ENCODE peak calls at places on chromosome 7, in nine cellular contexts. P, Q, Z, K, E, B, I, S and L are unnamed samples. For H3K4me1, the result is how much of the 10 kb centered on the place peaks cover.

GRCh38 chr7:24349339-24349738 is 65.3 kb downstream of the NPY start:
- DNase-seq in Z (no peak), S (peak), P (no peak), Q (no peak), K (no peak), B (no peak), E (no peak), I (no peak), L (no peak)

GRCh38 chr7:38846280-38846679 is 62.7 kb downstream of the VPS41 start:
- DNase-seq in Q (no peak), S (no peak), P (no peak), Z (no peak), E (no peak), K (peak), B (no peak), I (no peak), L (no peak)

GRCh38 chr7:80060218-80060806 is 74.3 kb upstream of the GNAI1 start:
- DNase-seq in K (peak), P (no peak), Z (peak), S (peak), B (peak), Q (no peak), E (no peak), I (peak), L (no peak)

GRCh38 chr7:102287465-102288146 is 938 bp downstream of the SH2B2 start:
- DNase-seq in S (peak), K (no peak), Q (peak), I (no peak), E (peak), B (no peak), P (no peak), Z (peak), L (no peak)

GRCh38 chr7:151585744-151586424 is 66.2 kb upstream of the RHEB start:
- DNase-seq in S (no peak), Q (no peak), E (no peak), K (no peak), P (no peak), I (no peak), Z (no peak), B (peak), L (no peak)

GRCh38 chr7:86282014-86282682 is 361.6 kb upstream of the GRM3 start:
- DNase-seq in I (no peak), Q (no peak), K (no peak), Z (no peak), B (no peak), P (no peak), S (no peak), E (no peak), L (no peak)

GRCh38 chr7:151087247-151088018 is 1.2 kb downstream of the AGAP3 start:
- DNase-seq in P (no peak), S (peak), E (no peak), Q (peak), K (no peak), I (no peak), Z (no peak), B (peak), L (peak)

GRCh38 chr7:80114159-80114558 is 20.5 kb upstream of the GNAI1 start:
- DNase-seq in K (no peak), Z (no peak), Q (no peak), I (no peak), B (no peak), E (no peak), P (no peak), S (no peak), L (no peak)

GRCh38 chr7:146768941-146769340 is 652.3 kb downstream of the CNTNAP2 start:
- DNase-seq in Q (no peak), S (no peak), B (no peak), Z (no peak), K (no peak), E (no peak), P (no peak), I (no peak), L (no peak)

GRCh38 chr7:131076711-131077170 is 250.9 kb upstream of the MKLN1 start:
- DNase-seq in I (no peak), K (no peak), E (no peak), P (no peak), Q (no peak), Z (no peak), B (no peak), S (peak), L (no peak)

GRCh38 chr7:12090757-12091134 is 120.3 kb upstream of the TMEM106B start:
- DNase-seq in I (no peak), Q (peak), E (no peak), K (no peak), P (no peak), S (no peak), B (no peak), Z (no peak), L (no peak)

GRCh38 chr7:44463169-44463808 is 27.2 kb downstream of the NUDCD3 start:
- DNase-seq in K (peak), B (no peak), Z (peak), I (no peak), S (no peak), Q (no peak), E (no peak), P (no peak), L (no peak)

GRCh38 chr7:109864263-109864662 is 1226.7 kb upstream of the LRRN3 start:
- DNase-seq in K (no peak), B (no peak), P (no peak), Z (no peak), E (no peak), Q (no peak), I (no peak), S (no peak), L (no peak)

GRCh38 chr7:28116034-28116433 is 64.6 kb downstream of the JAZF1 start:
- DNase-seq in P (no peak), K (no peak), Z (no peak), I (no peak), Q (no peak), E (no peak), B (no peak), S (no peak), L (no peak)

GRCh38 chr7:35499226-35499625 is 195.7 kb downstream of the HERPUD2 start:
- DNase-seq in I (no peak), E (no peak), Z (no peak), S (no peak), K (no peak), P (no peak), B (no peak), Q (no peak), L (no peak)
- TF ChIP-seq CTCF in I (no peak), E (no peak), Z (no peak), S (no peak), K (no peak), P (no peak), B (no peak), Q (no peak), L (no peak)

DNA sequence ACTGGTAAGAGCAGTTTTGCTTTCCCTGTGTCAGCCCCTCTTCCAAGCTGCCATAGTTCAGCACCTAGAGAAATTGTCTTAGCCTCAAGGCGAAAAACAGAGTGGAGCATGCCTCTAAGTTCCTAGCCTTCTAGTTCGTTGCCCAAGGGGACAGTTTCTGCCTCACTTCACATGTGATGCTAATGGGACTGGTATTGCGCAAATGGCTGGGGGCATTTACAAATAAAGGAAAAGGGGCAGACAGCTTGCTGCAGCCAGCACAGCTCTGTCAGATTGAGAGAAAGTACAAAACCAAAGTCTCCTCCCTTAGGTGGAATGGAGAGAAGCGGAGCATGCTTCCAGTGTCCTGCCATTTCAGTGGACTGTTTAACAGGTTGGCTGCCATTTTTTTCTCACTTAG is 567.7 kb downstream of the ETV1 start:
- DNase-seq in B (no peak), P (no peak), Z (no peak), E (no peak), K (no peak), Q (no peak), S (no peak), I (no peak), L (no peak)
- H3K4me1 ChIP-seq in B (under half), P (under half), Z (under half), E (under half), K (under half), Q (under half), S (under half), I (under half), L (under half)

DNA sequence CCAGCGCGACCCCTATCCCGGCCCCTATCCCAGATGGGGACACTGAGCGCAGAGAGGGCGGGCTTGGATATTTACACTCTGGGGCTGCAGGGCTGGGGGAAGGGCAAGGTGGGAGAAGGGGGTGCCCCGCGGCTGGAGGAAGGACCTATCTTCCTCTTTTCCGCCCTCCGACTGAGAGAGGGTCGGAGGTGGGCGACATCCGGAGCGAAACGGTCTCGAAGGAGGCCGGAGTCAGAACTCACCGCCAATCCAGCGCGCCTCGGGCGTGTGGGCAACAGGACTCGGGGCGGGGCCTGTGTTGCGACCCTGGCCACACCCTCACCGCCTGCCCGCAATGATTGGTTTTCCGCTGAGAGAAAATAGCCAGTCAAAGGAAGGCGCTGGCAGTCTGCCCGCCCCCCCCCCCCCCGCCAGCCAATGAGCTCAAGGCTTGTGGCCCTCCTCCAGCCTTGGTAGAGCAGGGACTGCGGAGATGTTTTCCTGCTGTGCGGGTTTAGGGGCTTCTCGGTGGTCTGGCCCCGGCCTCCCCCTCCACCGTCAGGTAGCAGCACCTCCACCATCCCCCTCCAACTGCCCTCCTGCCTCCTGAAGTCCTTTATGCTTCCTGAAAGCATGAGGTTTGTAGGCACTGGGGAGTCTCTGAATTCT is at the start of gene METTL27:
- DNase-seq in K (peak), Z (peak), I (no peak), E (peak), S (peak), P (peak), B (peak), Q (peak), L (peak)
- H3K4me3 ChIP-seq in K (peak), Z (peak), I (peak), E (peak), S (peak), P (peak), B (peak), Q (peak), L (peak)

DNA sequence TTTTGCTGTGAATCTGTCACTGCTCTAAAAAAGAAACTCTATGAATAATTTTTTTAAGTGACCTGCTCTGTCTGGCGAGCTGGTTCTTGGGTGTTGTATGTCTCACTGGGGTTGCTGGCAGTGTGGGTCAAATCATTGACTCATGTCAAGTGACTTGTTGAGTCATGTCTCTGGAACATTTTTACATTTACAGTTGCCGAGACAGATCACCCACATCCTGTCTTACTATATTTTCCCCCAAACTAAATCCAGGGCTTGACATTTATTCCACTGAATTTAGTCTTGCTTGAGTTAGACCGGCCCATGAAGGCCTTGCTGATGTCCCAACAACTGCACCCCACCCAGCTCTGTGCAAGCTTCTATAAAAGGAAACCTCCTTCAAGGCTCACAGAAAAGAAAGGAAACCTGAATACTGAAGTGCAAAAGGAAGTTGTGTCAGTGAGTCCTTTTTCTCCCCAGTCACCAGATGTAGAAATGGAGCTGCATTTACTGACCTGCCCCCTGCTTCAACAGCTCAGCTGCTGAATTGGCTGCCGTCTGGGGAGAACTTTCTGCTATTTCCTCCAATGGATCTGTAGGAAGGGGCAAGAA is 290.4 kb downstream of the TNS3 start:
- DNase-seq in P (no peak), E (peak), Z (peak), S (no peak), I (peak), K (peak), Q (no peak), B (peak), L (no peak)
- TF ChIP-seq CTCF in P (no peak), E (no peak), Z (no peak), S (no peak), I (no peak), K (no peak), Q (no peak), B (no peak), L (no peak)

GRCh38 chr7:99108615-99109014 is 35.3 kb downstream of the SMURF1 start:
- DNase-seq in S (no peak), Q (no peak), B (no peak), I (no peak), E (no peak), K (no peak), Z (no peak), P (no peak), L (no peak)
- H3K4me1 ChIP-seq in S (under half), Q (half or more), B (under half), I (half or more), E (under half), K (half or more), Z (under half), P (half or more), L (half or more)

DNA sequence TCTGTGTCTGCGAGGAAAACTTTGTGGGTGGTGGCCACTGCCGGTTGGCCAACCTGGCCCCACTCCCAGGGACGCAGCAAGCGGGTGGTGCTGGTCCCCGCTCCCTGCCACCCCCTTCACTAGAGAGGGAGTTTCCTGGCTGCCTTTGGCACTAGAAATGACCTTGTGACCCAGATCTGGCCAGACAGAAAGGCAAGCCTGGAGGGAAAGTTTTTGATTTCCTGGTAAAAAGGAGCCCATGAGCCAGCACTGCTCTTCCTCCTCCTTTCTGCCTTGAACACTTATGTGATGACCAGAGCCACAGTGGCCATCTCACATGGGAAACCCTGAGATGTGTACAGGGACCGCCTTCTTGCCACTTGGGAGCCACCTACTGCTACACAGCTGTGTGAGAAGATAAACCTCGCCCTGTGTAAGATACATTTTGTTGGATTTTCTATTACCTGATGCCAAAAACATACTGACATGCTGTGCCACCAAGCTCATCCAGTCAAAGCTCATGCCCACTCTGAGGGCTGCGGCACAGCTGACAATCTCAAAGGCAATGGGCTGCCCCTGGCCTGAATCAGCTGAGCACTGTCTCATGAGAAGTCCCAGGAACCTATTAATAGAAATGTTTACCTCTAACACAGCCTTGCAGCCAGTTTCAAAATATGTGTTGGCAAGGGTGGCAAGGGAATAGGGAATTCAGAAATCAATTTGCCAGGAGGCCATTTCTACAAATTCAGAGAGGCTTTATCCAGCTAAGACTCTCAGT is 94.0 kb downstream of the CYTH3 start:
- DNase-seq in I (no peak), E (peak), S (no peak), K (no peak), Q (peak), Z (no peak), B (no peak), P (no peak), L (no peak)
- H3K4me3 ChIP-seq in I (no peak), E (peak), S (no peak), K (no peak), Q (no peak), Z (no peak), B (no peak), P (no peak), L (no peak)

GRCh38 chr7:78134256-78134655 is 335.7 kb downstream of the PHTF2 start:
- DNase-seq in S (peak), E (no peak), Z (peak), B (peak), P (no peak), K (peak), I (peak), Q (no peak), L (no peak)
- TF ChIP-seq CTCF in S (peak), E (peak), Z (peak), B (peak), P (peak), K (peak), I (peak), Q (peak), L (peak)

GRCh38 chr7:2834748-2835441 is 9.2 kb downstream of the GNA12 start:
- DNase-seq in Z (no peak), E (no peak), B (no peak), S (no peak), I (no peak), K (no peak), Q (no peak), P (no peak), L (no peak)
- H3K4me1 ChIP-seq in Z (under half), E (under half), B (under half), S (under half), I (under half), K (under half), Q (under half), P (under half), L (under half)